ENCODE peak calls at places on chromosomes 5 and 9, in ten cellular contexts. Q is neuronal stem cell; Y is IMR-90; R is AG10803; B is stomach; I is amygdala; F is KG1; A is activated CD8-positive, alpha-beta T cell treated with anti-CD3 and anti-CD28 coated beads for 36 hours; C is stimulated activated CD4-positive, alpha-beta T cell treated with anti-CD3 and anti-CD28 coated beads, Interleukin-15, amount 100 ng/mL, for 1 hour; D is hypothalamus. U is an unnamed sample.

GRCh38 chr5:149545327-149545726 is 5.9 kb downstream of the CSNK1A1 start:
- DNase-seq in Q (no peak), Y (no peak), R (no peak), B (no peak), I (no peak), F (no peak), A (no peak), C (no peak), D (no peak), U (no peak)

GRCh38 chr5:115343855-115344254 is 47.4 kb upstream of the CCDC112 start:
- DNase-seq in Q (no peak), Y (peak), R (peak), B (no peak), I (no peak), F (no peak), A (no peak), C (no peak), D (no peak), U (peak)

GRCh38 chr5:65390208-65390607 is 91.5 kb downstream of the ADAMTS6 start:
- DNase-seq in Q (no peak), Y (no peak), R (no peak), B (no peak), I (no peak), F (no peak), A (no peak), C (no peak), D (no peak), U (no peak)

GRCh38 chr5:1214163-1214935 is 10.8 kb upstream of the SLC6A18 start:
- DNase-seq in Q (no peak), Y (no peak), R (no peak), B (no peak), I (no peak), F (no peak), A (no peak), C (no peak), D (no peak), U (no peak)

GRCh38 chr5:13878357-13878756 is 66.1 kb downstream of the DNAH5 start:
- DNase-seq in Q (no peak), Y (no peak), R (no peak), B (no peak), I (no peak), F (no peak), A (no peak), C (no peak), D (no peak), U (no peak)

GRCh38 chr5:37724395-37725125 is 115.3 kb downstream of the GDNF start:
- DNase-seq in Q (no peak), Y (no peak), R (peak), B (no peak), I (no peak), F (no peak), A (no peak), C (no peak), D (no peak), U (no peak)

GRCh38 chr5:82221020-82221419 is 57.1 kb downstream of the RPS23 start:
- DNase-seq in Q (no peak), Y (no peak), R (no peak), B (no peak), I (no peak), F (no peak), A (no peak), C (no peak), D (no peak), U (no peak)

GRCh38 chr5:139741823-139742172 is 53.8 kb upstream of the PSD2 start:
- DNase-seq in Q (no peak), Y (no peak), R (no peak), B (no peak), I (no peak), F (no peak), A (no peak), C (no peak), D (no peak), U (no peak)

GRCh38 chr5:124783285-124783684 is 36.8 kb upstream of the ZNF608 start:
- DNase-seq in Q (no peak), Y (no peak), R (no peak), B (no peak), I (no peak), F (no peak), A (no peak), C (no peak), D (no peak), U (no peak)

GRCh38 chr5:172493906-172494305 is 39.6 kb upstream of the SH3PXD2B start:
- DNase-seq in Q (no peak), Y (no peak), R (no peak), B (no peak), I (no peak), F (no peak), A (no peak), C (no peak), D (no peak), U (no peak)

GRCh38 chr5:176737001-176737745 is 73.2 kb upstream of the UNC5A start:
- DNase-seq in Q (no peak), Y (no peak), R (no peak), B (peak), I (no peak), F (no peak), A (no peak), C (no peak), D (no peak), U (no peak)

GRCh38 chr9:127330501-127330900 is 65.9 kb downstream of the GARNL3 start:
- DNase-seq in Q (no peak), Y (no peak), R (no peak), B (no peak), I (no peak), F (no peak), A (no peak), C (no peak), D (no peak), U (no peak)

GRCh38 chr5:5419291-5420210 is 2.9 kb upstream of the ICE1 start:
- DNase-seq in Q (peak), Y (peak), R (peak), B (no peak), I (no peak), F (no peak), A (peak), C (no peak), D (no peak), U (peak)

GRCh38 chr5:128905225-128906110 is 59.8 kb upstream of the SLC27A6 start:
- DNase-seq in Q (peak), Y (peak), R (peak), B (no peak), I (peak), F (no peak), A (peak), C (no peak), D (no peak), U (peak)

GRCh38 chr9:130117816-130118632 is 54.2 kb upstream of the NCS1 start:
- DNase-seq in Q (no peak), Y (peak), R (peak), B (no peak), I (no peak), F (no peak), A (no peak), C (no peak), D (no peak), U (peak)

GRCh38 chr5:170861855-170862766 is at the start of gene RANBP17:
- DNase-seq in Q (peak), Y (peak), R (peak), B (peak), I (peak), F (peak), A (no peak), C (no peak), D (no peak), U (peak)

GRCh38 chr9:3773661-3774060 is 247.9 kb upstream of the RFX3 start:
- DNase-seq in Q (no peak), Y (no peak), R (no peak), B (no peak), I (no peak), F (no peak), A (no peak), C (no peak), D (no peak), U (no peak)

GRCh38 chr5:150278916-150279315 is 10.7 kb downstream of the CAMK2A start:
- DNase-seq in Q (no peak), Y (peak), R (peak), B (no peak), I (no peak), F (no peak), A (no peak), C (no peak), D (no peak), U (peak)

GRCh38 chr5:151770383-151771258 is 1.1 kb upstream of the G3BP1 start:
- DNase-seq in Q (peak), Y (peak), R (peak), B (peak), I (peak), F (no peak), A (peak), C (peak), D (peak), U (peak)

GRCh38 chr5:44332360-44332971 is 56.8 kb downstream of the FGF10 start:
- DNase-seq in Q (peak), Y (peak), R (peak), B (no peak), I (no peak), F (peak), A (no peak), C (no peak), D (no peak), U (peak)

GRCh38 chr9:121369595-121370265 is at the start of gene STOM:
- DNase-seq in Q (no peak), Y (peak), R (peak), B (peak), I (peak), F (peak), A (peak), C (no peak), D (peak), U (peak)

GRCh38 chr9:134003237-134003636 is 11.1 kb upstream of the VAV2 start:
- DNase-seq in Q (no peak), Y (no peak), R (no peak), B (no peak), I (no peak), F (no peak), A (no peak), C (no peak), D (no peak), U (no peak)

GRCh38 chr9:116806075-116806474 is 119.0 kb downstream of the TRIM32 start:
- DNase-seq in Q (peak), Y (peak), R (peak), B (no peak), I (no peak), F (no peak), A (peak), C (no peak), D (no peak), U (peak)

GRCh38 chr5:149632311-149633251 is 51.3 kb downstream of the ARHGEF37 start:
- DNase-seq in Q (no peak), Y (peak), R (peak), B (peak), I (no peak), F (no peak), A (peak), C (no peak), D (no peak), U (peak)

GRCh38 chr5:72510610-72511121 is 3.5 kb upstream of the ZNF366 start:
- DNase-seq in Q (no peak), Y (peak), R (peak), B (no peak), I (no peak), F (no peak), A (no peak), C (no peak), D (peak), U (peak)

GRCh38 chr9:77291714-77292113 is 114.4 kb downstream of the VPS13A start:
- DNase-seq in Q (peak), Y (peak), R (peak), B (no peak), I (no peak), F (no peak), A (no peak), C (no peak), D (no peak), U (peak)

GRCh38 chr5:124906339-124907097 is 160.1 kb upstream of the ZNF608 start:
- DNase-seq in Q (no peak), Y (peak), R (peak), B (peak), I (peak), F (no peak), A (no peak), C (no peak), D (peak), U (peak)

GRCh38 chr9:128118971-128119665 is 8.4 kb downstream of the PTGES2 start:
- DNase-seq in Q (no peak), Y (no peak), R (no peak), B (peak), I (no peak), F (no peak), A (no peak), C (no peak), D (no peak), U (no peak)

GRCh38 chr9:119366909-119367690 is 2.1 kb downstream of the BRINP1 start:
- DNase-seq in Q (no peak), Y (no peak), R (no peak), B (no peak), I (no peak), F (no peak), A (no peak), C (no peak), D (no peak), U (no peak)

GRCh38 chr9:104577263-104577662 is 8.3 kb downstream of the OR13C8 start:
- DNase-seq in Q (no peak), Y (no peak), R (no peak), B (no peak), I (no peak), F (no peak), A (no peak), C (no peak), D (no peak), U (no peak)